ENCODE peak calls at places on chromosomes 2 and 18, in eight cellular contexts. K, Z, P, H, X, G, T and I are unnamed samples.

GRCh38 chr2:7032371-7032770 is 115.2 kb downstream of the RNF144A start:
- DNase-seq in Z (no peak), H (no peak), K (no peak), X (no peak), G (no peak), T (no peak), P (no peak), I (no peak)

GRCh38 chr2:118510807-118511206 is 336.6 kb downstream of the EN1 start:
- DNase-seq in P (no peak), Z (no peak), T (no peak), H (no peak), K (no peak), X (no peak), G (no peak), I (no peak)

GRCh38 chr2:236355911-236356310 is 91.7 kb upstream of the ASB18 start:
- DNase-seq in K (no peak), H (no peak), G (no peak), X (no peak), Z (no peak), T (no peak), P (no peak), I (no peak)

GRCh38 chr18:61870151-61870550 is 22.7 kb downstream of the RNF152 start:
- DNase-seq in K (no peak), T (no peak), X (no peak), P (no peak), G (no peak), H (no peak), Z (no peak), I (no peak)

GRCh38 chr2:181058378-181059269 is 78.2 kb downstream of the UBE2E3 start:
- DNase-seq in T (no peak), H (no peak), Z (no peak), P (peak; percentile 36), X (no peak), K (no peak), G (no peak), I (peak; percentile 27)

GRCh38 chr2:9732824-9733223 is 102.0 kb upstream of the YWHAQ start:
- DNase-seq in T (no peak), P (no peak), Z (no peak), X (no peak), G (no peak), H (no peak), K (no peak), I (no peak)

GRCh38 chr2:164542584-164543021 is 78.7 kb downstream of the GRB14 start:
- DNase-seq in T (no peak), G (no peak), K (no peak), H (no peak), Z (no peak), X (no peak), P (no peak), I (no peak)

GRCh38 chr2:230158468-230158867 is 61.3 kb downstream of the SP110 start:
- DNase-seq in X (no peak), H (no peak), Z (no peak), K (no peak), P (no peak), T (no peak), G (no peak), I (no peak)

GRCh38 chr2:172783091-172783898 is 47.6 kb downstream of the RAPGEF4 start:
- DNase-seq in K (no peak), G (no peak), X (no peak), P (no peak), Z (no peak), T (peak; percentile 23), H (no peak), I (peak; percentile 64)

GRCh38 chr2:119429225-119430000 is 2.2 kb upstream of the TMEM37 start:
- DNase-seq in K (no peak), G (no peak), H (no peak), T (no peak), X (no peak), P (peak; percentile 52), Z (no peak), I (peak; percentile 56)

GRCh38 chr2:200670313-200670712 is 84.5 kb downstream of the AOX1 start:
- DNase-seq in H (no peak), X (no peak), G (no peak), P (no peak), K (no peak), Z (no peak), T (no peak), I (no peak)

GRCh38 chr2:239348563-239349447 is 52.0 kb downstream of the HDAC4 start:
- DNase-seq in K (no peak), X (no peak), P (no peak), G (no peak), H (no peak), T (no peak), Z (no peak), I (no peak)

GRCh38 chr2:164009801-164010337 is 274.1 kb upstream of the FIGN start:
- DNase-seq in K (no peak), X (no peak), Z (no peak), T (no peak), P (no peak), H (no peak), G (no peak), I (no peak)

GRCh38 chr2:227816507-227817274 is 3.0 kb downstream of the CCL20 start:
- DNase-seq in K (no peak), P (no peak), G (no peak), H (no peak), Z (no peak), T (no peak), X (no peak), I (no peak)

GRCh38 chr2:6224267-6224666 is 532.1 kb downstream of the SOX11 start:
- DNase-seq in H (no peak), K (no peak), G (no peak), X (no peak), Z (no peak), P (no peak), T (no peak), I (no peak)

GRCh38 chr2:8480936-8481335 is 200.9 kb upstream of the ID2 start:
- DNase-seq in X (no peak), G (no peak), K (no peak), P (no peak), T (no peak), Z (no peak), H (no peak), I (no peak)

GRCh38 chr2:8477511-8478132 is 204.2 kb upstream of the ID2 start:
- DNase-seq in T (no peak), P (no peak), Z (no peak), H (no peak), X (no peak), G (no peak), K (peak; percentile 44), I (no peak)

GRCh38 chr2:8479298-8479697 is 202.6 kb upstream of the ID2 start:
- DNase-seq in Z (no peak), X (no peak), H (no peak), G (no peak), T (no peak), P (no peak), K (peak; percentile 63), I (no peak)

GRCh38 chr2:8475349-8476045 is 206.4 kb upstream of the ID2 start:
- DNase-seq in K (no peak), G (no peak), X (no peak), P (no peak), T (no peak), Z (no peak), H (no peak), I (no peak)

DNA sequence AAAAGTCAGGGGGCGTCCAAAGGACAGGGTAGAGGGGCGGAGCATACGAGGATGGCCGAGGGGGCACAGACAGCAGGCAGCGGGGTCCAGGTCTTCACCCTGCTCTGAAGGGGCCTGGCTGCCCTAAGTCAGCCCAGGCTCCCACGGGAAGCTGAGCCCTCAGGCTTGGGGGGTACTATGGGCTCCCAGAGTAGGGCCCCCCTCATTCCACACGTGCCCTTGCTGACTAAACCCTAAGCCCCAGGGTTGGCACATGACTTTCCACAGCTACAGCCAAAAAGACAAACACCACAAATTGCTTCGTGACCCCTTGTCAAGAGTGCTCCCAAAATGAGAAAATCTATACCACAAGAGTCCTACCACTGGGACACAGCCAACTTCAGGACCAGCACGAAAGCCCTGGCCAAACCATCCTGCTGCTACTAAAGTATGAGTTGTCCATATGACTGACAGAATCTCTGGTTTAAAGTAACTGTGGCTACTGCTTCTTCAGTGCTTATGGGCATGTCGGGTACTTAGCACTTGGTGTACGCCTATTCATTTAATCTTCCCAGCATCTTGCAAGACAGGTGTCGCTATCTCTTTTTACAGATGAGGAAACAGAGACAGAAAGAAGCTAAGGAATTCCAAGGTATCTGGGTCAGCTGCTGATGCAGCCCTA is 203.6 kb upstream of the ID2 start:
- DNase-seq in Z (no peak), K (peak; percentile 50), G (no peak), P (no peak), X (no peak), T (no peak), H (no peak), I (no peak)
- H3K4me1 ChIP-seq in Z (peaks cover 13% of the 10 kb centered on the region), K (peaks cover 13% of the 10 kb centered on the region), G (peaks cover 51% of the 10 kb centered on the region), P (peaks cover 25% of the 10 kb centered on the region), X (peaks cover 28% of the 10 kb centered on the region), T (no peaks in the 10 kb centered on the region), H (peaks cover 36% of the 10 kb centered on the region), I (no peaks in the 10 kb centered on the region)

GRCh38 chr18:23501626-23502025 is 1.7 kb upstream of the RMC1 start:
- DNase-seq in K (no peak), T (no peak), Z (no peak), G (no peak), P (no peak), X (no peak), H (no peak), I (no peak)

GRCh38 chr18:23498877-23499570 is 4.3 kb upstream of the RMC1 start:
- DNase-seq in X (peak; percentile 31), G (peak; percentile 13), H (peak; percentile 62), K (peak; percentile 65), Z (no peak), P (peak; percentile 52), T (peak; percentile 48), I (peak; percentile 55)

GRCh38 chr18:23502516-23503037 is 734 bp upstream of the RMC1 start:
- DNase-seq in K (no peak), Z (no peak), P (no peak), T (no peak), G (no peak), H (no peak), X (no peak), I (no peak)

GRCh38 chr18:23498062-23498582 is 5.2 kb upstream of the RMC1 start:
- DNase-seq in X (no peak), T (no peak), K (no peak), Z (no peak), G (no peak), H (no peak), P (no peak), I (no peak)

GRCh38 chr18:23499571-23499889 is 3.8 kb upstream of the RMC1 start:
- DNase-seq in Z (no peak), X (no peak), H (no peak), P (no peak), G (no peak), T (no peak), K (no peak), I (no peak)
- H3K4me1 ChIP-seq in Z (peaks cover 22% of the 10 kb centered on the region), X (peaks cover 6% of the 10 kb centered on the region), H (peaks cover 18% of the 10 kb centered on the region), P (peaks cover 25% of the 10 kb centered on the region), G (peaks cover 42% of the 10 kb centered on the region), T (peaks cover 2% of the 10 kb centered on the region), K (no peaks in the 10 kb centered on the region), I (peaks cover 6% of the 10 kb centered on the region)

GRCh38 chr2:47602996-47603395 is 179.9 kb upstream of the MSH6 start:
- DNase-seq in Z (no peak), X (no peak), K (no peak), T (no peak), P (no peak), G (no peak), H (no peak), I (no peak)
- H3K4me1 ChIP-seq in Z (no peaks in the 10 kb centered on the region), X (no peaks in the 10 kb centered on the region), K (no peaks in the 10 kb centered on the region), T (peaks cover 3% of the 10 kb centered on the region), P (no peaks in the 10 kb centered on the region), G (no peaks in the 10 kb centered on the region), H (no peaks in the 10 kb centered on the region), I (no peaks in the 10 kb centered on the region)

GRCh38 chr18:47777626-47778025 is 152.8 kb downstream of the SMAD2 start:
- DNase-seq in K (no peak), G (no peak), Z (no peak), T (no peak), X (no peak), P (no peak), H (no peak), I (no peak)
- H3K4me1 ChIP-seq in K (no peaks in the 10 kb centered on the region), G (no peaks in the 10 kb centered on the region), Z (no peaks in the 10 kb centered on the region), T (no peaks in the 10 kb centered on the region), X (no peaks in the 10 kb centered on the region), P (no peaks in the 10 kb centered on the region), H (no peaks in the 10 kb centered on the region), I (no peaks in the 10 kb centered on the region)